ENCODE peak calls at places on chromosomes 11 and 22, in four cellular contexts. W is K562, S is HepG2, P is GM12878. Z is an unnamed sample.

GRCh38 chr22:26615830-26616435 is 1.9 kb downstream of the CRYBB1 start:
- DNase-seq in S (no peak), W (no peak), P (no peak), Z (no peak)

GRCh38 chr11:116733959-116734517 is 38.7 kb downstream of the BUD13 start:
- DNase-seq in P (no peak), S (no peak), W (no peak), Z (no peak)

GRCh38 chr22:44119669-44120313 is 60.9 kb upstream of the PARVG start:
- DNase-seq in S (no peak), P (no peak), W (no peak), Z (no peak)

GRCh38 chr22:33726294-33726711 is 194.0 kb downstream of the LARGE1 start:
- DNase-seq in P (no peak), S (no peak), W (no peak), Z (no peak)

GRCh38 chr11:6578134-6578533 is 25.3 kb downstream of the RRP8 start:
- DNase-seq in W (no peak), P (no peak), S (no peak), Z (no peak)

GRCh38 chr22:29351042-29351441 is 35.5 kb upstream of the RASL10A start:
- DNase-seq in W (no peak), S (no peak), P (no peak), Z (no peak)

GRCh38 chr22:29726512-29727247 is 6.9 kb downstream of the CABP7 start:
- DNase-seq in W (no peak), S (no peak), P (no peak), Z (no peak)

GRCh38 chr11:71372693-71373657 is 75.2 kb downstream of the DHCR7 start:
- DNase-seq in W (no peak), P (peak; percentile 53), S (peak; percentile 26), Z (peak; percentile 35)

GRCh38 chr11:82859746-82860145 is 40.5 kb downstream of the PRCP start:
- DNase-seq in W (no peak), S (no peak), P (no peak), Z (no peak)

GRCh38 chr11:10651579-10652361 is 41.8 kb downstream of the IRAG1 start:
- DNase-seq in W (no peak), P (no peak), S (no peak), Z (no peak)

GRCh38 chr22:50528682-50529415 is 963 bp downstream of the TYMP start:
- DNase-seq in P (no peak), S (no peak), W (no peak), Z (peak; percentile 30)

GRCh38 chr11:4769838-4770237 is at the start of gene OR51F1:
- DNase-seq in S (no peak), W (no peak), P (no peak), Z (no peak)

GRCh38 chr11:129955282-129955681 is 47.4 kb downstream of the PRDM10 start:
- DNase-seq in P (no peak), W (no peak), S (no peak), Z (no peak)

GRCh38 chr11:47914743-47915142 is 65.6 kb upstream of the PTPRJ start:
- DNase-seq in S (no peak), W (no peak), P (no peak), Z (no peak)

GRCh38 chr11:10317281-10317755 is 12.4 kb downstream of the ADM start:
- DNase-seq in W (no peak), P (no peak), S (no peak), Z (no peak)

GRCh38 chr22:39241632-39242388 is 3.0 kb downstream of the PDGFB start:
- DNase-seq in P (no peak), W (no peak), S (no peak), Z (no peak)

GRCh38 chr22:28773461-28773867 is 969 bp downstream of the CCDC117 start:
- DNase-seq in S (no peak), W (no peak), P (peak; percentile 60), Z (no peak)

GRCh38 chr11:19953909-19954308 is 206.4 kb downstream of the DBX1 start:
- DNase-seq in W (peak; percentile 56), P (no peak), S (peak; percentile 93), Z (peak; percentile 71)

GRCh38 chr11:80281194-80281593 is 840.4 kb upstream of the TENM4 start:
- DNase-seq in P (no peak), W (no peak), S (no peak), Z (no peak)

GRCh38 chr22:49371325-49372110 is 456.2 kb downstream of the BRD1 start:
- DNase-seq in S (no peak), W (no peak), P (no peak), Z (no peak)

GRCh38 chr11:67389477-67389876 is 2.3 kb upstream of the RAD9A start:
- DNase-seq in P (no peak), W (peak; percentile 77), S (peak; percentile 64), Z (peak; percentile 80)

GRCh38 chr22:24107668-24108067 is 73.6 kb upstream of the SUSD2 start:
- DNase-seq in P (no peak), W (no peak), S (no peak), Z (no peak)

GRCh38 chr11:33263549-33263948 is 6.4 kb downstream of the HIPK3 start:
- DNase-seq in W (peak; percentile 9), P (no peak), S (no peak), Z (no peak)

DNA sequence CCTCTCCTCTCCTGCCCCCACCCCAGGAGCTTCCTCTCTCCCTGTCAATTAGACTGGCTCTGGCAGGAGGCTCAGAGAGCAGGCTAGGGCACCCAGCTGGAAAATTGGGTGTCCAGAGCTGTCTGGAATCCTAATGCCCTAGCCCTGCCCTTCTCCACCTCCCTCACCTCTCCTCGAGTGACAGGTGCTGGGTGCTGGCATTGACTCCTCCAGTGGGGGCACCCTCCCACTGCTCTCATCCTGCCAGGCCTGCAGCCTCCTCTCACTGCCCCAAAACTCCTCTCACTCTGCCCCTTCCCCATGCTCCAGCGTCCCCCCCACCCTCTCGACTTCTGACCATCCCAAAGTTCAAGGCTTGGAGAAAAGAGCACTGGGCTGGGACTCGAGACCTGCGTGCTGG is 69.0 kb downstream of the CYTH4 start:
- DNase-seq in P (no peak), S (no peak), W (no peak), Z (no peak)
- TF ChIP-seq JUNB in P (no peak), S (no peak), W (no peak), Z (no peak)

DNA sequence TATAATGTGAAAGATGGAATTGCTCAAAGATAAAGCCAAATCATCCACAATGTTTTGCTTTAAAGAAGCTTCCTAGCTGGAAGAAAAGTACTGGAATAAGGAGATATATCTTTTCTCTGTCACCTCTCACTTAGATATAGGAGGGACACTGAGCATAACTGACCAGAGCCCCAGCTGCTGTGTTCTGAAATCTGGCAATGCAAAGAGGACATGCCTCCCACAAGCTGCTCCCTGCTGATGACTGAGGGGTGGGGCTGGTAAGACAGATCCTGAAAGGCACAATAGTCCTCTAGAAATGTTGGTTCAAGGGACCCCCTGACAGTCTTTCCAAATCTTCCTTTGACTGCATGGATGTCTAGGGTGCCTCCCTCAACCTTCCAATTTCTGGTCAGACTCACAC is 67.0 kb downstream of the SC5D start:
- DNase-seq in W (no peak), S (no peak), P (no peak), Z (no peak)
- H2AFZ ChIP-seq in W (no peak overlapping the region), S (no peak overlapping the region), P (no peak overlapping the region), Z (peak overlapping the region; percentile 32)

GRCh38 chr11:113410414-113411135 is 23.0 kb downstream of the ANKK1 start:
- DNase-seq in S (no peak), P (no peak), W (no peak), Z (no peak)

GRCh38 chr11:113408887-113409286 is 21.3 kb downstream of the ANKK1 start:
- DNase-seq in P (no peak), S (no peak), W (no peak), Z (no peak)

GRCh38 chr11:113408206-113408605 is 20.6 kb downstream of the ANKK1 start:
- DNase-seq in W (no peak), S (no peak), P (no peak), Z (no peak)

GRCh38 chr11:113404859-113405430 is 17.4 kb downstream of the ANKK1 start:
- DNase-seq in P (no peak), W (no peak), S (no peak), Z (no peak)

GRCh38 chr11:113407163-113407562 is 19.6 kb downstream of the ANKK1 start:
- DNase-seq in W (no peak), P (no peak), S (no peak), Z (no peak)
- TF ChIP-seq JUNB in W (no peak), P (no peak), S (no peak), Z (no peak)

DNA sequence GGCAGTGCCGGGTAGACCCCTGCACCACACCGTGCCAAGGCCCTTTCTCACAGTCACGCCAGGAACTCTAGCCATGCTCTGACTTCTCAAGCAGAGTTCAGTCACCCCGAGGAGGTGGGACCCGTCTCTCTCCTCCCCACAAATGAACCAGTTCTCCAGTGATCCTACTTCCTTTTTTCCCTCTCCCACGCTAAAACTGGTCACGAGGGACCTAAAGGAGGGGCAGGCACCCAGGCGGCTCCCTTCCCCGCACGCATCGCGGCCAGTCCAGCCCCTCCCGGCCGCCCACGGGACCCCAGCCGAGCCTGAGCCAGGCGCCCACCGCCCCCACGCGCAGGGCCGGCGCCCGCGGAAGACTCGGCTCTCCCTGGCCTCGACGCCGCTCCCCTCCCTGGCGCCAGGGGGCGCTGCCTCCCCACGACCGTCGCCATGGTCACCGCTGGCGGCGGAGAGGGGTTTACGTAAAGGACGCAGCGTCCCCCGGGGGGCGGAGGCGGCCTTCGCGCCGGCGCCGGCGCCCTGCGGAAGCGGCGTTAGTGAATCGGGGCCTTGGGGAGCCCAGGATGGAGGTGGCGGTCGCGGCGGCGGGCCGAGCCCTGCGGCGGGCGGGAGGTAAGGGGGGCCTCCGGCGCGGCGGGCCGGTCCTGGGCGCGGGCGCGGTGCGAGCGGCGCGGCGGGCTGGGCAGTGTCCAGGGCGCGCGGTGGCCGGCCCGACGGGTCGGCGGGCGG is at the start of gene DAGLA:
- DNase-seq in P (no peak), W (peak; percentile 79), S (peak; percentile 49), Z (peak; percentile 73)
- H2AFZ ChIP-seq in P (no peak within 1 kb of the TSS), W (peak within 1 kb of the TSS; percentile 56), S (no peak within 1 kb of the TSS), Z (peak within 1 kb of the TSS; percentile 80)

DNA sequence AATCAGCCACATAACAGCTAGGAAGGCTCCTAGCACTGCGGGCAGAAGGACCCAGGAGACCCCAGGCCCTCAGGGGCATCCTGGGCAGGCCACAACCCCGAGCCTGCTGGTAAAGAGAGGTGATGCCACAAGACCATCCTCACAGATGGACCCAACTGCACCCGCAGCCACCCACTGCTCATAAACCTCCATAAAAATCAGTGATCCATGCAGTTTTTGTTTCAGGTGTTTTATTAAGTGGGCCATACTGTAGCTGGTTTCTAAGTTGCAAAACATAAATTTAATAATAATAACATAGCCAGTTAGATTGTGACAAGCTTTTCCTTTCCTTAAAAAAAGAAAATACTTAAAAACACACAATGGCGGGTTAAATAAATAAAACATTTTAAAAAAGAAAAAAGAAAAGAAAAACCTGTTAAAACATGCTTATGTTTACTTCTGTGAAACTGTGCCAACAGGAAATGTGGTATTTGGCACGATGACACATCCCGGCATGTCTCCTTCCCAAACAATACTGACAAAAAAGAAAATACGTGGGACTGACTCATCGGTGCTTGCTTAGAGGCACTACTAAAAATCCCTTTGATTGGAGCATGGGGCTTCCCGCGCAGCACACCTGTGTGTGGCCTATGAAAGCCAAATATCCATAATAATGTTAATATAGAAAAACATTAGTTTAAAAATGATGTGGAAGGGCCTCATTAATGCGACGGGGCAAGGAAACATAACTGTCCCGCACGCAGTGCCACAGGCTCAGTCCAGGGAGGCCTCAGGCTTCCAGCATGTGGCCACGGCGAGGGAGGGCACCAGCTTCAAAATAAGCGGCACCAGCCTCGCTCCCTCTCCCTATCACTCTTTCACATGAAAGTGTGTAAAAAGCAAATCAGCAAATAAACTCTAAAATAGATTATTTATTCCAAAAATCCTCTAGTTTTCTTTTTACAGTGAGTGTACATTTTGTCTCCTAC is 47.5 kb upstream of the SCUBE2 start:
- DNase-seq in W (no peak), P (no peak), S (peak; percentile 47), Z (no peak)
- TF ChIP-seq JUNB in W (no peak), P (no peak), S (no peak), Z (no peak)

GRCh38 chr11:78642979-78643675 is 68.5 kb upstream of the NARS2 start:
- DNase-seq in P (no peak), W (no peak), S (no peak), Z (no peak)
- H2AFZ ChIP-seq in P (no peak overlapping the region), W (no peak overlapping the region), S (no peak overlapping the region), Z (no peak overlapping the region)

Z was measured in GM23338.